ENCODE peak calls at places on chromosomes 13 and 19, in four cellular contexts. E is A549; R is activated CD8-positive, alpha-beta T cell treated with anti-CD3 and anti-CD28 coated beads for 36 hours; H is AG04450. Y is an unnamed sample.

GRCh38 chr13:30997697-30998547 is 65.5 kb downstream of the TEX26 start:
- DNase-seq in E (no peak), R (no peak), H (no peak), Y (no peak)

GRCh38 chr13:103277099-103277498 is 210.9 kb upstream of the SLC10A2 start:
- DNase-seq in E (no peak), R (no peak), H (no peak), Y (no peak)

GRCh38 chr19:2055871-2056809 is 5.1 kb upstream of the MKNK2 start:
- DNase-seq in E (no peak), R (peak), H (no peak), Y (no peak)

GRCh38 chr19:50932690-50933083 is 20.2 kb downstream of the KLK5 start:
- DNase-seq in E (no peak), R (no peak), H (no peak), Y (no peak)

GRCh38 chr19:33905473-33905936 is 108.8 kb downstream of the KCTD15 start:
- DNase-seq in E (no peak), R (no peak), H (no peak), Y (no peak)

GRCh38 chr13:30142502-30143211 is 164.7 kb downstream of the KATNAL1 start:
- DNase-seq in E (peak), R (peak), H (peak), Y (no peak)

GRCh38 chr19:54431255-54431838 is 16.1 kb downstream of the TTYH1 start:
- DNase-seq in E (no peak), R (no peak), H (no peak), Y (no peak)

GRCh38 chr13:64675256-64675892 is 2554.8 kb downstream of the PCDH9 start:
- DNase-seq in E (peak), R (no peak), H (peak), Y (no peak)

GRCh38 chr19:33395561-33396550 is 22.3 kb downstream of the CEBPG start:
- DNase-seq in E (no peak), R (no peak), H (no peak), Y (no peak)

GRCh38 chr19:45322311-45322710 is 364 bp downstream of the CKM start:
- DNase-seq in E (no peak), R (no peak), H (no peak), Y (peak)

Y was measured in NB4.